ENCODE peak calls at places on chromosomes 5 and 9, in seven cellular contexts. H is Panc1; E is CD8-positive, alpha-beta T cell; Q is naive thymus-derived CD4-positive, alpha-beta T cell; U is uterus; B is lower lobe of right lung; P is cardiac muscle cell. K is an unnamed sample. For H3K4me1, the result is how much of the 10 kb centered on the place peaks cover.

GRCh38 chr5:11958321-11958720 is 54.1 kb upstream of the CTNND2 start:
- DNase-seq in H (no peak), E (no peak), Q (no peak), U (no peak), B (no peak), P (no peak), K (no peak)

GRCh38 chr5:61286446-61287132 is 45.5 kb upstream of the ZSWIM6 start:
- DNase-seq in H (no peak), E (no peak), Q (no peak), U (no peak), B (no peak), P (no peak), K (no peak)

GRCh38 chr9:33202552-33203300 is 35.6 kb upstream of the B4GALT1 start:
- DNase-seq in H (no peak), E (peak), Q (peak), U (peak), B (no peak), P (no peak), K (peak)

GRCh38 chr9:111148994-111149759 is 110.9 kb upstream of the LPAR1 start:
- DNase-seq in H (no peak), E (no peak), Q (no peak), U (peak), B (no peak), P (no peak), K (no peak)

GRCh38 chr5:65981548-65981947 is 55.2 kb downstream of the ERBIN start:
- DNase-seq in H (no peak), E (no peak), Q (no peak), U (no peak), B (no peak), P (no peak), K (no peak)

GRCh38 chr5:115435065-115435775 is 109.4 kb downstream of the FEM1C start:
- DNase-seq in H (no peak), E (no peak), Q (no peak), U (no peak), B (no peak), P (no peak), K (no peak)

GRCh38 chr5:61746836-61747575 is 414.9 kb downstream of the ZSWIM6 start:
- DNase-seq in H (no peak), E (no peak), Q (no peak), U (no peak), B (no peak), P (no peak), K (no peak)

GRCh38 chr5:162990856-162991497 is 446.4 kb upstream of the CCNG1 start:
- DNase-seq in H (no peak), E (no peak), Q (no peak), U (no peak), B (no peak), P (no peak), K (no peak)

GRCh38 chr9:76662476-76663281 is 101.6 kb upstream of the PCA3 start:
- DNase-seq in H (no peak), E (no peak), Q (no peak), U (no peak), B (no peak), P (no peak), K (no peak)

GRCh38 chr9:2116073-2116472 is 100.9 kb downstream of the SMARCA2 start:
- DNase-seq in H (no peak), E (no peak), Q (no peak), U (no peak), B (no peak), P (no peak), K (no peak)

GRCh38 chr5:100900142-100900795 is 2.8 kb downstream of the ST8SIA4 start:
- DNase-seq in H (no peak), E (peak), Q (no peak), U (peak), B (peak), P (peak), K (peak)

GRCh38 chr5:119220576-119221197 is 135.1 kb upstream of the TNFAIP8 start:
- DNase-seq in H (no peak), E (no peak), Q (no peak), U (no peak), B (no peak), P (no peak), K (no peak)

GRCh38 chr9:10048994-10049393 is 563.8 kb downstream of the PTPRD start:
- DNase-seq in H (no peak), E (no peak), Q (no peak), U (no peak), B (no peak), P (no peak), K (no peak)

GRCh38 chr5:59445741-59446140 is 447.8 kb downstream of the PDE4D start:
- DNase-seq in H (no peak), E (no peak), Q (no peak), U (no peak), B (no peak), P (no peak), K (no peak)

GRCh38 chr5:67971223-67971830 is 244.2 kb upstream of the PIK3R1 start:
- DNase-seq in H (no peak), E (no peak), Q (no peak), U (peak), B (no peak), P (no peak), K (no peak)

GRCh38 chr5:123449424-123449823 is 26.2 kb upstream of the CEP120 start:
- DNase-seq in H (no peak), E (no peak), Q (no peak), U (no peak), B (no peak), P (no peak), K (no peak)

GRCh38 chr5:123717139-123717538 is 205.2 kb downstream of the CSNK1G3 start:
- DNase-seq in H (no peak), E (no peak), Q (no peak), U (no peak), B (no peak), P (no peak), K (no peak)

GRCh38 chr5:109786177-109786576 is 96.5 kb downstream of the MAN2A1 start:
- DNase-seq in H (no peak), E (no peak), Q (no peak), U (no peak), B (no peak), P (no peak), K (no peak)

GRCh38 chr5:68711311-68712200 is 382.3 kb upstream of the SLC30A5 start:
- DNase-seq in H (no peak), E (no peak), Q (no peak), U (no peak), B (no peak), P (no peak), K (no peak)

GRCh38 chr5:179729303-179729702 is 3.3 kb upstream of the MAML1 start:
- DNase-seq in H (no peak), E (no peak), Q (no peak), U (no peak), B (no peak), P (no peak), K (no peak)

GRCh38 chr9:72305102-72305546 is 59.9 kb downstream of the ZFAND5 start:
- DNase-seq in H (no peak), E (no peak), Q (no peak), U (peak), B (peak), P (peak), K (peak)

GRCh38 chr5:85452322-85453025 is 1067.8 kb upstream of the EDIL3 start:
- DNase-seq in H (no peak), E (no peak), Q (no peak), U (no peak), B (no peak), P (no peak), K (no peak)

GRCh38 chr5:71533614-71534013 is 53.5 kb upstream of the MCCC2 start:
- DNase-seq in H (peak), E (no peak), Q (no peak), U (no peak), B (no peak), P (no peak), K (no peak)

GRCh38 chr9:127467621-127468020 is 16.3 kb downstream of the LRSAM1 start:
- DNase-seq in H (no peak), E (no peak), Q (no peak), U (no peak), B (no peak), P (no peak), K (no peak)

GRCh38 chr5:41279040-41279439 is 65.7 kb upstream of the C6 start:
- DNase-seq in H (no peak), E (no peak), Q (no peak), U (no peak), B (no peak), P (no peak), K (no peak)

GRCh38 chr9:6079386-6079785 is 64.0 kb upstream of the RANBP6 start:
- DNase-seq in H (no peak), E (no peak), Q (no peak), U (no peak), B (no peak), P (no peak), K (no peak)
- H3K4me3 ChIP-seq in H (no peak), E (no peak), Q (no peak), U (no peak), B (peak), P (peak), K (no peak)

GRCh38 chr9:15211160-15211993 is 95.6 kb downstream of the TTC39B start:
- DNase-seq in H (peak), E (peak), Q (peak), U (peak), B (no peak), P (peak), K (no peak)

GRCh38 chr9:15213249-15213648 is 93.8 kb downstream of the TTC39B start:
- DNase-seq in H (no peak), E (no peak), Q (no peak), U (no peak), B (no peak), P (no peak), K (no peak)

GRCh38 chr9:15206949-15207696 is 99.9 kb downstream of the TTC39B start:
- DNase-seq in H (no peak), E (no peak), Q (no peak), U (no peak), B (no peak), P (no peak), K (no peak)

GRCh38 chr9:15211994-15212501 is 95.0 kb downstream of the TTC39B start:
- DNase-seq in H (no peak), E (no peak), Q (no peak), U (no peak), B (no peak), P (no peak), K (no peak)
- H3K27ac ChIP-seq in H (no peak), E (no peak), Q (no peak), U (peak), B (peak), P (no peak), K (no peak)

DNA sequence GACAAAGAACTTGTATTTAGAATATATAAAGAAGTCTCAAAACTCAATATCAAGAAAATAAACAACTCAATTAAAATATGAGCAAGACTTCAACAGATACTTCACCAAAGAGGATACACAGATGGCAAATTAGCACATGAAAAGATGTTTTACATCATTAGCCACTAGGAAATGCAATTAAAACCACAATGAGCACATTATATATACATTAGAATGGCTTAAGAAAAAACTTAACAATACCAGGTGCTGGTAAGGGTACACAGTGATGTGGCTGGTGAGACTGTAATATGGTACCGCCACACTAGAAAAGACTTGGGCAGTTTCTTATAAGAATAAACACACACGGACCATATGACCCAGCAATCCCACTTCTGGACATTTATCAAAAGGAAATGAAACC is 27.7 kb downstream of the SEMA4D start:
- DNase-seq in H (no peak), E (no peak), Q (no peak), U (no peak), B (no peak), P (no peak), K (no peak)
- H3K4me1 ChIP-seq in H (under half), E (half or more), Q (half or more), U (under half), B (under half), P (under half), K (under half)

GRCh38 chr9:82745919-82746318 is 317.0 kb downstream of the RASEF start:
- DNase-seq in H (no peak), E (no peak), Q (no peak), U (no peak), B (no peak), P (no peak), K (no peak)

GRCh38 chr9:82750411-82750918 is 312.5 kb downstream of the RASEF start:
- DNase-seq in H (no peak), E (no peak), Q (no peak), U (no peak), B (no peak), P (no peak), K (no peak)
- H3K4me3 ChIP-seq in H (no peak), E (no peak), Q (no peak), U (no peak), B (no peak), P (no peak), K (no peak)

DNA sequence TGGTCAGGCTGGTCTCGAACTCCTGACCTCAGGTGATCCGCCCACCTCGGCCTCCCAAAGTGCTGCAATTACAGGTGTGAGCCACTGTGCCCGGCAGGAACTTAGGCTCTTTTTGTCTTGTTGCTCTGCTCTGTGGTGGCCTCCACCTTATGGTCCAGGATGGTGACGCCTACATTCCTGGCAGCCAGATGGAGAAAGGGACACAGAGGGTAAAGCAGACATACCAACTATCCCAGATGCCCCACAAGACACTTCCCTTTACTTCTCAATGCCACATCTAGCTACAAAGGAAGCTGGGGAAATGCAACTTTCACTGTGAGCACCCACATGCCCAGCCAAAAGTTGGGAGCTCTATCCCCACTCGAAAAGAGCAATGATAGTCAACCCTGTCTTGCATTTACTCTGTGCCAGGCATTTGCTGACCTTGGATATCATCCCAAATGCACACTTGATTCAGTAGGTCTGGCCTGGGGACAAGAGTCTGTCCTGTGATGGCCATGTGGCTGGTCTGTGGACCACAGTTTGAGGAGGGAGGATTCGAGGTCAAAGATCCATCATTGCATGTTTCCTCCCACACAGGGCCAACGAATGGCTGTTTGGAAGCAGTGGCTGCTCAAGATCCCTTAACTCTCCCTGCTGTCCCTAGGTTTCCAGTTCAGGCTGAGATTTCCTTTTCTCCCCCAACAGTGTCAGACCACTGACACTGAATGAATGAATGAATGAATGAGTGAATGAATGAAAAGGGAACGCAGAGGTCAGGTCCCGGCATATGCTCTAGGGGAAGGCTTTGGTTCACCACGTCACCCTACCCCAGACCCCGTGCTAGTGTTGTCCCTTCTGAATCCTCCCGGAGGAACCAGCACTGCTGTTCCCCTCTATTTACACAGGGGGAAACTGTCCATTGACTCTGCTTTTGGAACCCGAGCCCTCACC is 1.4 kb upstream of the ERGIC1 start:
- DNase-seq in H (no peak), E (no peak), Q (no peak), U (no peak), B (no peak), P (no peak), K (no peak)
- H3K27ac ChIP-seq in H (peak), E (no peak), Q (peak), U (peak), B (peak), P (no peak), K (peak)

DNA sequence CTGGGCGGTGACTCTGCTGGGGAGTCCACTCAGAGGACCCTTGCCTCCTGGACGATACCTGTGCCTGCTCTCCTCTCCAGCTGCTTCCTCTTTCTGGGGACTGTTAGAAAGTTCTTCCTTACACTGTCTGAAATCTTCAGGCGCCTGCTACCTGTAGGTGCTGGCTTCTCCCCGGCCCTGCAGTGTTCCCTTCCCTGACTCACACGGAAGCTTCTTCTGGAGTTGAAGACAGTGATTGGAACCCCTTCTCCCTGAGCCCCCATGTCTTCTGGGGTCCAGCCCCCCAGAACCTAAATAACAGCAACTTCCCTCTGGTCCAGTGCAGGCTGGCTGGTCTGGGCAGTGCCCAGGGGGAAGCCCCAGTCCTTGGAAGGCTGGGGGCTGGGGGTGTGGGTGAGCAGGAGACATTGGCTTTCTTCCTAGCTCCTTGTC is 652 bp downstream of the GSN start:
- DNase-seq in H (no peak), E (no peak), Q (no peak), U (no peak), B (no peak), P (no peak), K (no peak)
- H3K4me1 ChIP-seq in H (under half), E (under half), Q (under half), U (under half), B (half or more), P (under half), K (half or more)

DNA sequence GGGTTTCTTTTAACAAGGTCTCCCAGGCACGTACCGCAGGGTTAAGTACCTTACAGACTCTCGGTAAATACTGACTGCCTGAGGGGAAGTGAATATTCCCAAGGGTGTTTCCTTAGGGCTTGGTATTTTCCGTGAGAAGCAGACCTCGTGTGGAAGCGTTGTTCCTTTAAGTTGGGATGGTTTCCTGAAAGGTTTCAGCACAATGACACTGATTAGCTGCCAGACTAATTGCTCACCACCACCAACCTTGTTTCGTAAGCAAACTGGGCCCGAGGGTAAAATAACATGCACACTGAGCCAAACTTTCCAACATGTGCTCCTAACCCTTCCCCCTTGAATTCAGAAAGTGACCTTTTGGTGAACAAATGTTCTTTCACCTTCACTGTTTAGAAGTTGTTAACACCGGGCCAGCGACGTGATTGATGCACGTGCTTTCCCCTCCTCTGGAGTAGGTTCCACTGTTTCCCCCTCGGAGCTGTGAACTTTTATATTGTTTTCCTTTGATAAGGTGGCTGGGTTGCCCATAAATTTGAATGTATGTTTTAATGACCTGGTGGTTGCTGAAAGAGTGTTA is 128.1 kb upstream of the RPS23 start:
- DNase-seq in H (no peak), E (no peak), Q (no peak), U (peak), B (no peak), P (no peak), K (no peak)
- H3K4me3 ChIP-seq in H (no peak), E (no peak), Q (no peak), U (no peak), B (no peak), P (no peak), K (no peak)

GRCh38 chr5:149490599-149491187 is 60.5 kb downstream of the CSNK1A1 start:
- DNase-seq in H (no peak), E (no peak), Q (no peak), U (no peak), B (no peak), P (no peak), K (no peak)

GRCh38 chr5:149486726-149487635 is 64.3 kb downstream of the CSNK1A1 start:
- DNase-seq in H (no peak), E (no peak), Q (no peak), U (no peak), B (no peak), P (no peak), K (no peak)

GRCh38 chr5:149488645-149489306 is 62.5 kb downstream of the CSNK1A1 start:
- DNase-seq in H (no peak), E (no peak), Q (no peak), U (no peak), B (peak), P (no peak), K (no peak)

GRCh38 chr5:149487672-149488071 is 63.6 kb downstream of the CSNK1A1 start:
- DNase-seq in H (no peak), E (no peak), Q (no peak), U (no peak), B (no peak), P (no peak), K (no peak)

DNA sequence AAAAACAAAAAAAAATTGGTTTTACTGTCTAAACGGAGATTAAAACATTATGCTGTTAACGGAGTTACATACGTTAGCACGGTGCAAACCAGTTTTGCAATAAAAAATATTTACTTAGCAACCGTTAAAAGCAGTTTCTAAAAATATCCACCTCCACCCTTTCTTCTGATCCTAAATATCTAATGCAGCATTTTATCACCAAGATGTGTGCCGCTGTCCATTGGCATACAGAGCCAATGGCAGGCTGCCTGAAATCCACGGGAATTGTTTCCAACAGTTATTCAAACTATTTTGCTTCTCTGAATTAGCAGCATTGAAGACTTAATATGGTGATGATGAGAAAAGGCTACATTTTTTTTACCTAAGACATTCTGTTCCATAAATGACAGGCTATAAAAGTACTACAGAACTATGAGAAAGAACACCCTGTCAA is 61.6 kb downstream of the CSNK1A1 start:
- DNase-seq in H (no peak), E (no peak), Q (no peak), U (no peak), B (no peak), P (no peak), K (no peak)
- H3K27ac ChIP-seq in H (peak), E (no peak), Q (no peak), U (peak), B (peak), P (no peak), K (no peak)

GRCh38 chr5:73031839-73032238 is 76.0 kb downstream of the FCHO2 start:
- DNase-seq in H (no peak), E (no peak), Q (no peak), U (peak), B (no peak), P (peak), K (no peak)
- H3K4me1 ChIP-seq in H (under half), E (under half), Q (under half), U (under half), B (under half), P (under half), K (under half)

K was measured in spleen.